ENCODE peak calls at places on chromosomes 11 and 22, in six cellular contexts. One of them, this sample, is unnamed.
A peak's percentile ranks its signal among the peaks of the same experiment; 100 is the strongest.

GRCh38 chr11:76523147-76523546 is 78.3 kb downstream of the EMSY start:
- DNase-seq in GM23338: no peak
- DNase-seq in OCI-LY7: no peak
- DNase-seq in MM.1S: no peak
- DNase-seq in SK-N-SH: no peak
- DNase-seq in IMR-90: no peak
- DNase-seq in this sample: no peak

GRCh38 chr11:61787928-61788491 is 4.4 kb downstream of the TMEM258 start:
- DNase-seq in GM23338: peak; percentile 90
- DNase-seq in OCI-LY7: peak; percentile 25
- DNase-seq in MM.1S: no peak
- DNase-seq in SK-N-SH: peak; percentile 74
- DNase-seq in IMR-90: peak; percentile 61
- DNase-seq in this sample: peak; percentile 79

GRCh38 chr22:37999640-38000272 is 15.4 kb upstream of the SOX10 start:
- DNase-seq in GM23338: no peak
- DNase-seq in OCI-LY7: peak; percentile 4
- DNase-seq in MM.1S: no peak
- DNase-seq in SK-N-SH: no peak
- DNase-seq in IMR-90: peak; percentile 61
- DNase-seq in this sample: no peak

GRCh38 chr11:91998466-91998865 is 226.2 kb upstream of the FAT3 start:
- DNase-seq in GM23338: no peak
- DNase-seq in OCI-LY7: no peak
- DNase-seq in MM.1S: no peak
- DNase-seq in SK-N-SH: no peak
- DNase-seq in IMR-90: no peak
- DNase-seq in this sample: no peak

GRCh38 chr11:124758355-124759267 is 3.5 kb downstream of the ESAM start:
- DNase-seq in GM23338: peak; percentile 98
- DNase-seq in OCI-LY7: peak; percentile 79
- DNase-seq in MM.1S: peak; percentile 23
- DNase-seq in SK-N-SH: peak; percentile 89
- DNase-seq in IMR-90: peak; percentile 44
- DNase-seq in this sample: peak; percentile 94

GRCh38 chr11:72738199-72739141 is 13.7 kb downstream of the ARAP1 start:
- DNase-seq in GM23338: peak; percentile 33
- DNase-seq in OCI-LY7: peak; percentile 90
- DNase-seq in MM.1S: no peak
- DNase-seq in SK-N-SH: no peak
- DNase-seq in IMR-90: peak; percentile 33
- DNase-seq in this sample: no peak

GRCh38 chr11:121553806-121554205 is 101.0 kb upstream of the SORL1-AS1 start:
- DNase-seq in GM23338: no peak
- DNase-seq in OCI-LY7: no peak
- DNase-seq in MM.1S: no peak
- DNase-seq in SK-N-SH: no peak
- DNase-seq in IMR-90: peak; percentile 44
- DNase-seq in this sample: no peak

GRCh38 chr11:64900263-64900678 is 16.7 kb downstream of the ATG2A start:
- DNase-seq in GM23338: no peak
- DNase-seq in OCI-LY7: no peak
- DNase-seq in MM.1S: no peak
- DNase-seq in SK-N-SH: no peak
- DNase-seq in IMR-90: peak; percentile 13
- DNase-seq in this sample: no peak

GRCh38 chr11:111128471-111128870 is 117.1 kb upstream of the POU2AF2 start:
- DNase-seq in GM23338: no peak
- DNase-seq in OCI-LY7: no peak
- DNase-seq in MM.1S: no peak
- DNase-seq in SK-N-SH: no peak
- DNase-seq in IMR-90: no peak
- DNase-seq in this sample: no peak

GRCh38 chr11:35035894-35036408 is 103.0 kb upstream of the CD44 start:
- DNase-seq in GM23338: no peak
- DNase-seq in OCI-LY7: peak; percentile 29
- DNase-seq in MM.1S: no peak
- DNase-seq in SK-N-SH: no peak
- DNase-seq in IMR-90: peak; percentile 94
- DNase-seq in this sample: no peak

GRCh38 chr11:818396-819128 is at the start of gene PNPLA2:
- DNase-seq in GM23338: peak; percentile 51
- DNase-seq in OCI-LY7: no peak
- DNase-seq in MM.1S: no peak
- DNase-seq in SK-N-SH: no peak
- DNase-seq in IMR-90: no peak
- DNase-seq in this sample: no peak

GRCh38 chr11:119344291-119345010 is 2.1 kb downstream of the MFRP start:
- DNase-seq in GM23338: no peak
- DNase-seq in OCI-LY7: no peak
- DNase-seq in MM.1S: no peak
- DNase-seq in SK-N-SH: no peak
- DNase-seq in IMR-90: no peak
- DNase-seq in this sample: no peak

GRCh38 chr22:20259336-20259705 is 8.8 kb downstream of the RTN4R start:
- DNase-seq in GM23338: no peak
- DNase-seq in OCI-LY7: no peak
- DNase-seq in MM.1S: no peak
- DNase-seq in SK-N-SH: no peak
- DNase-seq in IMR-90: no peak
- DNase-seq in this sample: no peak

GRCh38 chr11:115927823-115928329 is 423.7 kb upstream of the CADM1 start:
- DNase-seq in GM23338: no peak
- DNase-seq in OCI-LY7: peak; percentile 29
- DNase-seq in MM.1S: peak; percentile 74
- DNase-seq in SK-N-SH: no peak
- DNase-seq in IMR-90: no peak
- DNase-seq in this sample: no peak

GRCh38 chr11:79076526-79077115 is 364.2 kb downstream of the TENM4 start:
- DNase-seq in GM23338: peak; percentile 75
- DNase-seq in OCI-LY7: peak; percentile 24
- DNase-seq in MM.1S: peak; percentile 11
- DNase-seq in SK-N-SH: peak; percentile 53
- DNase-seq in IMR-90: no peak
- DNase-seq in this sample: peak; percentile 57

GRCh38 chr11:12801976-12802375 is 127.8 kb downstream of the TEAD1 start:
- DNase-seq in GM23338: no peak
- DNase-seq in OCI-LY7: no peak
- DNase-seq in MM.1S: no peak
- DNase-seq in SK-N-SH: no peak
- DNase-seq in IMR-90: no peak
- DNase-seq in this sample: no peak

GRCh38 chr22:49549851-49550430 is 277.7 kb downstream of the BRD1 start:
- DNase-seq in GM23338: no peak
- DNase-seq in OCI-LY7: no peak
- DNase-seq in MM.1S: no peak
- DNase-seq in SK-N-SH: no peak
- DNase-seq in IMR-90: no peak
- DNase-seq in this sample: no peak

GRCh38 chr22:48369789-48370507 is 1457.7 kb downstream of the BRD1 start:
- DNase-seq in GM23338: peak; percentile 21
- DNase-seq in OCI-LY7: no peak
- DNase-seq in MM.1S: no peak
- DNase-seq in SK-N-SH: no peak
- DNase-seq in IMR-90: no peak
- DNase-seq in this sample: peak; percentile 41

GRCh38 chr22:49232319-49233067 is 595.2 kb downstream of the BRD1 start:
- DNase-seq in GM23338: no peak
- DNase-seq in OCI-LY7: no peak
- DNase-seq in MM.1S: no peak
- DNase-seq in SK-N-SH: no peak
- DNase-seq in IMR-90: no peak
- DNase-seq in this sample: peak; percentile 32

GRCh38 chr11:91497847-91498246 is 726.8 kb upstream of the FAT3 start:
- DNase-seq in GM23338: no peak
- DNase-seq in OCI-LY7: no peak
- DNase-seq in MM.1S: no peak
- DNase-seq in SK-N-SH: no peak
- DNase-seq in IMR-90: no peak
- DNase-seq in this sample: no peak

GRCh38 chr11:75868990-75869389 is 54.0 kb downstream of the UVRAG start:
- DNase-seq in GM23338: no peak
- DNase-seq in OCI-LY7: no peak
- DNase-seq in MM.1S: no peak
- DNase-seq in SK-N-SH: peak; percentile 41
- DNase-seq in IMR-90: no peak
- DNase-seq in this sample: no peak

GRCh38 chr11:95923730-95924413 is at the start of gene MTMR2:
- DNase-seq in GM23338: peak; percentile 90
- DNase-seq in OCI-LY7: peak; percentile 43
- DNase-seq in MM.1S: peak; percentile 68
- DNase-seq in SK-N-SH: peak; percentile 90
- DNase-seq in IMR-90: peak; percentile 70
- DNase-seq in this sample: peak; percentile 92

GRCh38 chr22:30036656-30037055 is 43.6 kb upstream of the HORMAD2 start:
- DNase-seq in GM23338: no peak
- DNase-seq in OCI-LY7: no peak
- DNase-seq in MM.1S: no peak
- DNase-seq in SK-N-SH: no peak
- DNase-seq in IMR-90: peak; percentile 28
- DNase-seq in this sample: no peak

GRCh38 chr11:86453290-86454030 is 78.8 kb downstream of the CCDC81 start:
- DNase-seq in GM23338: peak; percentile 26
- DNase-seq in OCI-LY7: no peak
- DNase-seq in MM.1S: no peak
- DNase-seq in SK-N-SH: no peak
- DNase-seq in IMR-90: no peak
- DNase-seq in this sample: no peak

GRCh38 chr11:61785837-61786402 is 6.5 kb downstream of the TMEM258 start:
- DNase-seq in GM23338: no peak
- DNase-seq in OCI-LY7: no peak
- DNase-seq in MM.1S: no peak
- DNase-seq in SK-N-SH: no peak
- DNase-seq in IMR-90: no peak
- DNase-seq in this sample: no peak

GRCh38 chr11:2271077-2271326 is 614 bp upstream of the ASCL2 start:
- DNase-seq in GM23338: peak; percentile 53
- DNase-seq in OCI-LY7: no peak
- DNase-seq in MM.1S: no peak
- DNase-seq in SK-N-SH: no peak
- DNase-seq in IMR-90: no peak
- DNase-seq in this sample: peak; percentile 30

GRCh38 chr11:17983569-17983968 is 29.3 kb downstream of the SERGEF start:
- DNase-seq in GM23338: no peak
- DNase-seq in OCI-LY7: no peak
- DNase-seq in MM.1S: no peak
- DNase-seq in SK-N-SH: no peak
- DNase-seq in IMR-90: no peak
- DNase-seq in this sample: no peak

GRCh38 chr11:43921561-43922294 is 20.7 kb upstream of the C11orf96 start:
- DNase-seq in GM23338: no peak
- DNase-seq in OCI-LY7: no peak
- DNase-seq in MM.1S: peak; percentile 87
- DNase-seq in SK-N-SH: no peak
- DNase-seq in IMR-90: no peak
- DNase-seq in this sample: no peak

GRCh38 chr22:36375071-36375980 is 12.4 kb downstream of the MYH9 start:
- DNase-seq in GM23338: no peak
- DNase-seq in OCI-LY7: no peak
- DNase-seq in MM.1S: no peak
- DNase-seq in SK-N-SH: no peak
- DNase-seq in IMR-90: peak; percentile 10
- DNase-seq in this sample: no peak

DNA sequence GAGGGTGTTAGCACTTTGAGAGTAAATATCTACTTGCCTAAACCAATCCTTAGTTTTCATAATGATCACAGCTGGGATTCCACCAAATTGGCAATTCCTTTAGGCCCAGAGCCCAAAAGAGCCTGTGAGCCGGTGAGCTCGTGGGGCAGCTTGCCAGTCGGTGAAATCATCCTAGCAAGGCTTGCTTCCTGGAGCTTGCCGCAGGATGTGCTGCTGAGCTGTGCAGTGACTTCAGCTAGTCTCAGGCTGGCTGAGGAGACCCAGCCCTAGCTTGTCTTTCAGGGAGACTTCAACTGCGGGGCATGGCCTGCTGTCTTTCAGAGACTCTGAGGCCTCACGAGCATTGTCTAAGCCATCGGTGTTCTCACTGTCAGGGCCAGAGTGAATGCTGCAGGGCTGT is 73.6 kb upstream of the SUSD2 start:
- DNase-seq in GM23338: no peak
- DNase-seq in OCI-LY7: no peak
- DNase-seq in MM.1S: no peak
- DNase-seq in SK-N-SH: no peak
- DNase-seq in IMR-90: peak; percentile 90
- DNase-seq in this sample: no peak
- H3K4me2 ChIP-seq in GM23338: no peak overlapping the region
- H3K4me2 ChIP-seq in OCI-LY7: no peak overlapping the region
- H3K4me2 ChIP-seq in MM.1S: peak overlapping the region; percentile 46
- H3K4me2 ChIP-seq in SK-N-SH: no peak overlapping the region
- H3K4me2 ChIP-seq in IMR-90: no peak overlapping the region
- H3K4me2 ChIP-seq in this sample: no peak overlapping the region

GRCh38 chr11:68341557-68342458 is 29.4 kb downstream of the LRP5 start:
- DNase-seq in GM23338: no peak
- DNase-seq in OCI-LY7: no peak
- DNase-seq in MM.1S: no peak
- DNase-seq in SK-N-SH: peak; percentile 80
- DNase-seq in IMR-90: no peak
- DNase-seq in this sample: no peak
- TF ChIP-seq CTCF in GM23338: peak; percentile 17
- TF ChIP-seq CTCF in OCI-LY7: peak; percentile 25
- TF ChIP-seq CTCF in MM.1S: no peak
- TF ChIP-seq CTCF in SK-N-SH: no peak
- TF ChIP-seq CTCF in IMR-90: no peak
- TF ChIP-seq CTCF in this sample: peak; percentile 9

GRCh38 chr11:70675697-70676374 is 277.5 kb downstream of the CTTN start:
- DNase-seq in GM23338: no peak
- DNase-seq in OCI-LY7: no peak
- DNase-seq in MM.1S: no peak
- DNase-seq in SK-N-SH: no peak
- DNase-seq in IMR-90: no peak
- DNase-seq in this sample: no peak
- H3K4me2 ChIP-seq in GM23338: no peak overlapping the region
- H3K4me2 ChIP-seq in OCI-LY7: no peak overlapping the region
- H3K4me2 ChIP-seq in MM.1S: no peak overlapping the region
- H3K4me2 ChIP-seq in SK-N-SH: no peak overlapping the region
- H3K4me2 ChIP-seq in IMR-90: no peak overlapping the region
- H3K4me2 ChIP-seq in this sample: no peak overlapping the region

GRCh38 chr22:46606886-46607285 is 13.3 kb upstream of the GRAMD4 start:
- DNase-seq in GM23338: no peak
- DNase-seq in OCI-LY7: no peak
- DNase-seq in MM.1S: no peak
- DNase-seq in SK-N-SH: no peak
- DNase-seq in IMR-90: no peak
- DNase-seq in this sample: no peak

GRCh38 chr22:46602025-46602424 is 18.2 kb upstream of the GRAMD4 start:
- DNase-seq in GM23338: no peak
- DNase-seq in OCI-LY7: no peak
- DNase-seq in MM.1S: no peak
- DNase-seq in SK-N-SH: no peak
- DNase-seq in IMR-90: no peak
- DNase-seq in this sample: no peak

GRCh38 chr22:46605117-46605516 is 15.1 kb upstream of the GRAMD4 start:
- DNase-seq in GM23338: no peak
- DNase-seq in OCI-LY7: no peak
- DNase-seq in MM.1S: no peak
- DNase-seq in SK-N-SH: no peak
- DNase-seq in IMR-90: no peak
- DNase-seq in this sample: no peak

GRCh38 chr22:46607483-46608114 is 12.6 kb upstream of the GRAMD4 start:
- DNase-seq in GM23338: no peak
- DNase-seq in OCI-LY7: no peak
- DNase-seq in MM.1S: no peak
- DNase-seq in SK-N-SH: no peak
- DNase-seq in IMR-90: no peak
- DNase-seq in this sample: no peak

GRCh38 chr22:46604306-46604690 is 15.9 kb upstream of the GRAMD4 start:
- DNase-seq in GM23338: no peak
- DNase-seq in OCI-LY7: no peak
- DNase-seq in MM.1S: no peak
- DNase-seq in SK-N-SH: no peak
- DNase-seq in IMR-90: peak; percentile 12
- DNase-seq in this sample: no peak
- TF ChIP-seq CTCF in GM23338: no peak
- TF ChIP-seq CTCF in OCI-LY7: no peak
- TF ChIP-seq CTCF in MM.1S: no peak
- TF ChIP-seq CTCF in SK-N-SH: no peak
- TF ChIP-seq CTCF in IMR-90: no peak
- TF ChIP-seq CTCF in this sample: no peak

This sample was measured in neural progenitor cell.